ENCODE peak calls at places on chromosomes 6 and 20, in four cellular contexts. A, S, J and Q are unnamed samples.

GRCh38 chr20:33859157-33859695 is 48.1 kb downstream of the CHMP4B start:
- DNase-seq in A (no peak), S (no peak), J (peak), Q (no peak)

GRCh38 chr20:8018928-8019177 is 708 bp downstream of the TMX4 start:
- DNase-seq in A (peak), S (no peak), J (no peak), Q (no peak)

GRCh38 chr6:144055121-144055931 is 40.0 kb downstream of the SF3B5 start:
- DNase-seq in A (no peak), S (no peak), J (no peak), Q (no peak)

GRCh38 chr6:37607949-37608348 is 89.7 kb downstream of the MDGA1 start:
- DNase-seq in A (no peak), S (peak), J (peak), Q (no peak)

GRCh38 chr6:100346828-100347227 is 117.9 kb downstream of the SIM1 start:
- DNase-seq in A (no peak), S (no peak), J (no peak), Q (no peak)

GRCh38 chr20:49983123-49983847 is 505 bp downstream of the SNAI1 start:
- DNase-seq in A (no peak), S (peak), J (no peak), Q (no peak)

GRCh38 chr6:159640722-159641482 is 52.1 kb downstream of the SOD2 start:
- DNase-seq in A (no peak), S (no peak), J (no peak), Q (no peak)

GRCh38 chr6:128276311-128276710 is 244.1 kb downstream of the PTPRK start:
- DNase-seq in A (no peak), S (no peak), J (no peak), Q (no peak)

GRCh38 chr6:157283330-157283898 is 39.9 kb downstream of the TMEM242 start:
- DNase-seq in A (no peak), S (no peak), J (no peak), Q (no peak)

GRCh38 chr6:38161331-38161730 is 341.8 kb downstream of the ZFAND3 start:
- DNase-seq in A (no peak), S (no peak), J (no peak), Q (no peak)

GRCh38 chr6:80003841-80004198 is 629 bp upstream of the TTK start:
- DNase-seq in A (no peak), S (no peak), J (no peak), Q (peak)

GRCh38 chr20:18436847-18437246 is 30.0 kb downstream of the DZANK1 start:
- DNase-seq in A (no peak), S (no peak), J (no peak), Q (no peak)

GRCh38 chr20:53331151-53331973 is 262.3 kb downstream of the ZNF217 start:
- DNase-seq in A (no peak), S (peak), J (peak), Q (no peak)

GRCh38 chr6:27332692-27333641 is 20.9 kb upstream of the POM121L2 start:
- DNase-seq in A (peak), S (peak), J (peak), Q (peak)

GRCh38 chr6:129280719-129281118 is 397.8 kb downstream of the LAMA2 start:
- DNase-seq in A (no peak), S (no peak), J (no peak), Q (no peak)

GRCh38 chr6:56255370-56255769 is 8.0 kb upstream of the COL21A1 start:
- DNase-seq in A (no peak), S (no peak), J (no peak), Q (no peak)

GRCh38 chr20:53594068-53595017 is 704 bp upstream of the ZNF217 start:
- DNase-seq in A (no peak), S (peak), J (peak), Q (peak)

GRCh38 chr20:25499031-25499430 is 86.3 kb downstream of the NINL start:
- DNase-seq in A (no peak), S (no peak), J (no peak), Q (no peak)

GRCh38 chr6:168961257-168961656 is 292.4 kb downstream of the THBS2 start:
- DNase-seq in A (no peak), S (no peak), J (no peak), Q (no peak)

GRCh38 chr20:34525342-34525708 is 9.1 kb downstream of the DYNLRB1 start:
- DNase-seq in A (no peak), S (no peak), J (no peak), Q (no peak)

GRCh38 chr6:157098999-157099398 is 224.3 kb downstream of the TMEM242 start:
- DNase-seq in A (no peak), S (no peak), J (no peak), Q (no peak)

GRCh38 chr6:158040051-158040803 is 58.6 kb downstream of the SYNJ2 start:
- DNase-seq in A (peak), S (peak), J (peak), Q (no peak)

GRCh38 chr20:49323622-49324238 is 45.9 kb upstream of the ZNFX1 start:
- DNase-seq in A (no peak), S (peak), J (peak), Q (no peak)

GRCh38 chr6:146543211-146543939 is at the start of gene RAB32:
- DNase-seq in A (no peak), S (peak), J (peak), Q (peak)

GRCh38 chr20:6501061-6501460 is 266.4 kb upstream of the BMP2 start:
- DNase-seq in A (no peak), S (no peak), J (peak), Q (no peak)

GRCh38 chr6:43627008-43627825 is 1.8 kb downstream of the GTPBP2 start:
- DNase-seq in A (peak), S (peak), J (peak), Q (no peak)

GRCh38 chr6:33313105-33313708 is 671 bp downstream of the TAPBP start:
- DNase-seq in A (no peak), S (peak), J (no peak), Q (peak)

GRCh38 chr6:130132286-130132701 is 90.5 kb downstream of the SAMD3 start:
- DNase-seq in A (no peak), S (no peak), J (no peak), Q (no peak)

GRCh38 chr6:101607286-101607685 is 213.8 kb downstream of the GRIK2 start:
- DNase-seq in A (no peak), S (no peak), J (no peak), Q (no peak)

GRCh38 chr6:11146117-11146826 is 34.7 kb upstream of the ERVFRD-1 start:
- DNase-seq in A (no peak), S (no peak), J (no peak), Q (no peak)

GRCh38 chr6:134640975-134641429 is 308.9 kb downstream of the ALDH8A1 start:
- DNase-seq in A (peak), S (peak), J (peak), Q (peak)

GRCh38 chr6:44500074-44500473 is 112.6 kb downstream of the CDC5L start:
- DNase-seq in A (no peak), S (no peak), J (no peak), Q (no peak)

GRCh38 chr6:93282521-93283031 is 136.8 kb downstream of the EPHA7 start:
- DNase-seq in A (no peak), S (no peak), J (no peak), Q (peak)

DNA sequence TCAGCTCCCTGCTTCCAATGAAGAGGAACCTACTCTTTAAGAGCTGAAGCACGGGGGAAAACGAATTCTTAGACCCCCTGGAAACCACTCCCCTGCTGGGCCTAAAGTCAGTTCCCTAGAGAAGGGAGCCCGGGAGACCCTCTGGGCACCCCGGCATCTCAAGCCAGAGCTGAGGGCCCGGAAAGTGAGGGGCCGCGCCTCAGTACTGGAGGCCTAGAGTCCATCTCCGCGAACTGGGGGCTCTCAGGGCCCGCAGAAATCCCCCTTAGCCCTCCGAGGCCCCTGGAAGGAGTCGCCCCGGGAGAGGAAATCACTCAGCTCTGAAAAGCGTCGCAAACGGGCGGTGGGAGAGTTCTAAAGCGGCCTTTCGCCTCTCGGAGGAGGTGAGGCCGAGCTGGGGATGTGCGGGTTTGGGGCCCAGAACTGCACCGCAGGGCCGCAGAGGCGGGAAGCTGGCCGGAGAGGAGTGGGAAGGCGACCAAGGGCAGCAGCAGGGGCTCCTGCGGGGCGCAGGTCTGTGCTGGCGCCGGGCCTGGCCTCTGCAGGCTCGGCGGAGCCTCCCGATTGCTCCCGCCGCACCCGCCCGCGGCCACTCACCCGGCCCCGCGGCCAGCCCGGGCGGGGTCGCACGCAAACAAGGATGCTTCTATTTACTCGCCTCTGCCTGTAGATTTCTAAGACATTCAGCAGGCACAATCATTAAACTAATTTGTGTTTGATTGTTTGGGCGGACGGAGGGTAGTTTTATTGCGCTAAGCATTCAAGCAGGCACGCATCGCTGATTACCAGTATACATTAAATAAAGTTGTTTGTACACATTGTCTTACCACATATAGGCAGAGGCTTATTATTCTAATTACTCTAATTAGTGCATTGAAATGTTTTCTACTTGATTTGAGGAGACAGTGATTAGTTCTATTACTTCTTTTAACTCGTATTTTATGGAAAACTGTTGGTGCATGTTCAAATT is 9.2 kb downstream of the POU3F2 start:
- DNase-seq in A (no peak), S (no peak), J (no peak), Q (no peak)
- TF ChIP-seq TCF7 in A (no peak), S (no peak), J (no peak), Q (no peak)

DNA sequence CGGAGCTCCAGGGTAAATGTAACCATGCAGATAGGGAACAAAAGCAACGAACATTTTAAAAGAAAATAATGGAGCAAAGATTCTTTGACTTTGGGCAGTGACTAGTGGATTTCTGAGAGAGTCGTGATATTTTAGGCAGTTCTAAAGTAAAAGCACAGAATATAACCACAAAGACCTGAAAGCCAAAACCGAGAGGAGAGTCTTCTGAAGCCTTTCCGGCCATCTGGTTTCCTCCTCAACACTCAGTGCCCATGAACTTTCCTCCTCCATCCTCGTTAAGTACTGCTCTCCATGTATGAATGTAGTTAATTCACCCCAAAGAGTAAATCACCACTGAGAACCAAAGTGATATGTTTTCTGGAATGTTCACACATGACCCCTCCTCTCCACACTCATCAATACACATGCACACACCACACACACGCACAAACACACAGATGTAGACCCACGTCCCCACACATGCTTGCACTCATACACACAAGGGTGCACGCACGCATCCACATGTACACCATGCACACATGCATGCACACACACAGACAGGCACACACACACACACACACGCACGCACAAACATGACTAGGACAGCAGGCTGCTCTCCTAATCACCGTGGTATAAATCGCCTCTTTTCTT is 109.6 kb downstream of the MYLK4 start:
- DNase-seq in A (no peak), S (no peak), J (no peak), Q (no peak)
- TF ChIP-seq ATF2 in A (no peak), S (no peak), J (no peak), Q (no peak)

GRCh38 chr6:107811591-107812218 is 12.4 kb downstream of the SCML4 start:
- DNase-seq in A (no peak), S (no peak), J (no peak), Q (no peak)
- TF ChIP-seq TCF7 in A (no peak), S (no peak), J (no peak), Q (no peak)

GRCh38 chr6:29809249-29809648 is 18.4 kb upstream of the HLA-G start:
- DNase-seq in A (no peak), S (no peak), J (no peak), Q (no peak)
- TF ChIP-seq ATF2 in A (no peak), S (no peak), J (no peak), Q (no peak)

GRCh38 chr6:161415302-161415855 is 141.5 kb upstream of the AGPAT4 start:
- DNase-seq in A (no peak), S (no peak), J (no peak), Q (no peak)
- TF ChIP-seq TCF7 in A (no peak), S (no peak), J (no peak), Q (no peak)

DNA sequence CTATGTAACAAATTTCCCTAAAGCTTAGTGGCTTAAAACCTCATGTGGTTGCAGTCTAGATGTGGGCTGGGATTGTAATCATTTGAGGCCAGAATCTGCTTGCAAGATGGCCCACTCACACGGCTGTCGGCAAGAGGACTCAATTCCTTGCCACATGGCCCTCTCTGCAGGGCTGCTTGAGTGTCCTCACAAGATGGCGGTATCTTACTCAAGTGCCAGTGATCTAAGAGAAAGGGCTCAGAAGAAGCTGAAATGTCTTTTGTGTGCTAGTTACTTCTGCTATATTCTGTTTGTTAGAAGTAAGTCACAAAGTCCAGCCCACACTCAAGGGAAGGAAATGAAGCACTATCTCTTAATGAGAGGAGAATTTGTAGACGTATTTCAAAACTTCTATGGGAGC is 47.1 kb upstream of the PMEPA1 start:
- DNase-seq in A (no peak), S (no peak), J (no peak), Q (no peak)
- TF ChIP-seq ATF2 in A (no peak), S (no peak), J (no peak), Q (no peak)

DNA sequence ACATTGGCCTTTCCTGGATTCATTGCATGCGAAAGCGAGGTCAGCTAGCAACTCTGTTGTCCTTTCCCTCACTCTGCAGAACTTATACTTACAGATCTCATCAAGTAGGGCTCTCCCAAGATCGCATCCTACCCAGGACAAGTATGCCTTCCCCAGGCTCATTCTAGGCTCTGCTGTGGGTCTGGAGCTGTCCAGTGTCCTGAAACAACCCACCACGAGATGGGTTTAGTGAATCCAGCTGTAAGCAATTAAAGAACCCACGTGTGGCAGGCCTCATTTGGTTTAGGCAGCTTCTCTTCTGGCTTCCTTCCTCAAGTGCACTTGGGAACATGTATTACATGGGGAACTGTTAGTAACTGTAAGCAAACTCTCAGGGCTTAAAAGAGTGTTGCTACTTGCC is 406.5 kb upstream of the CHD6 start:
- DNase-seq in A (no peak), S (no peak), J (no peak), Q (peak)
- TF ChIP-seq TCF7 in A (no peak), S (no peak), J (no peak), Q (no peak)